ENCODE peak calls at places on chromosomes 16 and 17, in seven cellular contexts. D, N, M, C, B, H and R are unnamed samples.

GRCh38 chr16:87180069-87180468 is 137.1 kb downstream of the C16orf95 start:
- DNase-seq in D (no peak), N (no peak), M (no peak), C (no peak), B (no peak), H (no peak), R (no peak)

GRCh38 chr16:76201385-76201784 is 75.8 kb upstream of the CNTNAP4 start:
- DNase-seq in D (no peak), N (no peak), M (no peak), C (no peak), B (no peak), H (no peak), R (no peak)

GRCh38 chr17:15237106-15237425 is 28.1 kb downstream of the PMP22 start:
- DNase-seq in D (no peak), N (no peak), M (no peak), C (no peak), B (no peak), H (no peak), R (no peak)

GRCh38 chr16:22313141-22313781 is 16.1 kb downstream of the POLR3E start:
- DNase-seq in D (peak; percentile 11), N (peak; percentile 40), M (no peak), C (no peak), B (no peak), H (no peak), R (no peak)

GRCh38 chr17:3944485-3945388 is 19.5 kb downstream of the ATP2A3 start:
- DNase-seq in D (peak; percentile 97), N (no peak), M (peak; percentile 33), C (peak; percentile 80), B (no peak), H (no peak), R (peak; percentile 67)

GRCh38 chr17:79626156-79626890 is 15.5 kb upstream of the RBFOX3 start:
- DNase-seq in D (no peak), N (peak; percentile 31), M (no peak), C (no peak), B (no peak), H (peak; percentile 9), R (no peak)

GRCh38 chr17:39092672-39093250 is 58.7 kb downstream of the PLXDC1 start:
- DNase-seq in D (no peak), N (no peak), M (no peak), C (no peak), B (no peak), H (no peak), R (no peak)

GRCh38 chr17:5032865-5033264 is 2.4 kb downstream of the SLC52A1 start:
- DNase-seq in D (no peak), N (no peak), M (no peak), C (no peak), B (no peak), H (no peak), R (no peak)

GRCh38 chr17:83173997-83174858 is 94.8 kb downstream of the METRNL start:
- DNase-seq in D (peak; percentile 62), N (peak; percentile 38), M (no peak), C (no peak), B (no peak), H (peak; percentile 30), R (no peak)

GRCh38 chr16:62678796-62679195 is 642.6 kb upstream of the CDH8 start:
- DNase-seq in D (no peak), N (no peak), M (no peak), C (no peak), B (no peak), H (no peak), R (no peak)

GRCh38 chr17:75352079-75352569 is 53.4 kb downstream of the GRB2 start:
- DNase-seq in D (peak; percentile 21), N (peak; percentile 69), M (no peak), C (peak; percentile 76), B (no peak), H (peak; percentile 43), R (no peak)

GRCh38 chr17:55691666-55692065 is 31.0 kb downstream of the TMEM100 start:
- DNase-seq in D (no peak), N (no peak), M (no peak), C (no peak), B (no peak), H (no peak), R (no peak)

GRCh38 chr16:53960954-53961616 is 257.1 kb downstream of the FTO start:
- DNase-seq in D (no peak), N (no peak), M (no peak), C (no peak), B (no peak), H (no peak), R (no peak)

GRCh38 chr17:48432820-48433775 is 3.1 kb upstream of the SKAP1 start:
- DNase-seq in D (no peak), N (no peak), M (no peak), C (no peak), B (no peak), H (no peak), R (no peak)

GRCh38 chr16:87733190-87733589 is 32.6 kb downstream of the KLHDC4 start:
- DNase-seq in D (no peak), N (no peak), M (no peak), C (no peak), B (no peak), H (no peak), R (no peak)

GRCh38 chr16:23016372-23016771 is 132.9 kb downstream of the USP31 start:
- DNase-seq in D (no peak), N (no peak), M (no peak), C (no peak), B (no peak), H (no peak), R (no peak)

GRCh38 chr17:27489045-27489715 is 32.9 kb downstream of the KSR1 start:
- DNase-seq in D (no peak), N (peak; percentile 73), M (no peak), C (no peak), B (no peak), H (peak; percentile 80), R (no peak)

GRCh38 chr16:22386976-22387375 is 12.6 kb upstream of the CDR2 start:
- DNase-seq in D (no peak), N (no peak), M (no peak), C (peak; percentile 82), B (no peak), H (no peak), R (no peak)

GRCh38 chr16:50071075-50071671 is 5.4 kb downstream of the HEATR3 start:
- DNase-seq in D (no peak), N (no peak), M (no peak), C (no peak), B (no peak), H (no peak), R (no peak)

GRCh38 chr17:50954641-50955121 is 88.5 kb upstream of the TOB1 start:
- DNase-seq in D (no peak), N (no peak), M (no peak), C (no peak), B (no peak), H (no peak), R (no peak)

GRCh38 chr16:67846320-67847063 is at the start of gene NUTF2:
- DNase-seq in D (peak; percentile 99), N (peak; percentile 97), M (peak; percentile 92), C (peak; percentile 97), B (peak; percentile 86), H (peak; percentile 95), R (peak; percentile 93)

GRCh38 chr16:1002399-1003161 is 21.0 kb downstream of the SOX8 start:
- DNase-seq in D (no peak), N (peak; percentile 69), M (peak; percentile 64), C (peak; percentile 99), B (peak; percentile 25), H (no peak), R (peak; percentile 75)

GRCh38 chr16:88292007-88292940 is 90.5 kb upstream of the ZNF469 start:
- DNase-seq in D (no peak), N (no peak), M (no peak), C (no peak), B (no peak), H (no peak), R (no peak)